ENCODE peak calls at places on chromosomes 13 and 19, in four cellular contexts. M is transverse colon, T is GM12891, B is sigmoid colon. U is an unnamed sample.

GRCh38 chr13:33509642-33510229 is 224.2 kb upstream of the STARD13 start:
- DNase-seq in M (no peak), T (no peak), B (peak), U (no peak)

GRCh38 chr13:91017031-91017668 is 330.3 kb upstream of the MIR17HG start:
- DNase-seq in M (no peak), T (peak), B (no peak), U (peak)

GRCh38 chr13:99154064-99154463 is 46.6 kb upstream of the UBAC2 start:
- DNase-seq in T (no peak), M (no peak), B (no peak), U (no peak)

GRCh38 chr19:45676851-45677263 is 8.8 kb downstream of the GIPR start:
- DNase-seq in B (no peak), T (no peak), M (peak), U (peak)

GRCh38 chr19:18437481-18438330 is at the start of gene ISYNA1:
- DNase-seq in B (no peak), T (no peak), M (peak), U (no peak)

GRCh38 chr19:46901701-46902401 is 41.1 kb downstream of the ARHGAP35 start:
- DNase-seq in T (no peak), M (no peak), B (no peak), U (no peak)

GRCh38 chr13:20394506-20394905 is 131.2 kb downstream of the CRYL1 start:
- DNase-seq in M (no peak), T (no peak), B (no peak), U (no peak)

GRCh38 chr13:89455741-89456140 is 1784.6 kb downstream of the SLITRK5 start:
- DNase-seq in T (no peak), M (no peak), B (no peak), U (no peak)

GRCh38 chr19:10288662-10289166 is 1.0 kb upstream of the ICAM5 start:
- DNase-seq in T (no peak), B (no peak), M (peak), U (no peak)

GRCh38 chr19:34481861-34482379 is 362 bp downstream of the WTIP start:
- DNase-seq in M (no peak), B (no peak), T (no peak), U (no peak)

GRCh38 chr19:30131246-30131645 is 189.2 kb downstream of the URI1 start:
- DNase-seq in M (no peak), B (no peak), T (no peak), U (no peak)

GRCh38 chr19:33394723-33395560 is 21.4 kb downstream of the CEBPG start:
- DNase-seq in B (peak), M (no peak), T (no peak), U (peak)

GRCh38 chr13:94411747-94412146 is 67.7 kb downstream of the DCT start:
- DNase-seq in B (no peak), M (no peak), T (no peak), U (no peak)

GRCh38 chr19:32373614-32374295 is 28.3 kb downstream of the ZNF507 start:
- DNase-seq in M (peak), B (no peak), T (no peak), U (no peak)

GRCh38 chr19:49843265-49843664 is 7.7 kb upstream of the PTOV1 start:
- DNase-seq in T (no peak), M (no peak), B (no peak), U (no peak)

GRCh38 chr19:1624458-1624857 is 19.2 kb upstream of the UQCR11 start:
- DNase-seq in B (peak), T (peak), M (peak), U (no peak)

GRCh38 chr19:38932425-38933179 is 1.9 kb downstream of the MRPS12 start:
- DNase-seq in B (no peak), M (no peak), T (no peak), U (no peak)

GRCh38 chr19:8821748-8822241 is 10.3 kb downstream of the ZNF558 start:
- DNase-seq in B (no peak), T (no peak), M (no peak), U (no peak)

GRCh38 chr13:39900106-39900750 is 244.8 kb downstream of the COG6 start:
- DNase-seq in T (no peak), M (no peak), B (no peak), U (no peak)

GRCh38 chr13:31749929-31750328 is 10.6 kb downstream of the RXFP2 start:
- DNase-seq in M (no peak), B (no peak), T (no peak), U (no peak)

GRCh38 chr13:67229438-67230242 is 496 bp downstream of the PCDH9 start:
- DNase-seq in T (no peak), B (no peak), M (no peak), U (no peak)

GRCh38 chr19:44626067-44626624 is 12.8 kb downstream of the IGSF23 start:
- DNase-seq in B (no peak), M (no peak), T (no peak), U (no peak)

GRCh38 chr13:37144661-37145060 is 39.2 kb upstream of the CSNK1A1L start:
- DNase-seq in B (no peak), M (no peak), T (no peak), U (no peak)

GRCh38 chr19:38831142-38831605 is 420 bp downstream of the ECH1 start:
- DNase-seq in B (peak), T (no peak), M (peak), U (no peak)

GRCh38 chr13:79491715-79492114 is 10.8 kb downstream of the NDFIP2 start:
- DNase-seq in B (no peak), M (no peak), T (no peak), U (no peak)

GRCh38 chr19:38815059-38816001 is 2.6 kb upstream of the LGALS4 start:
- DNase-seq in T (no peak), M (peak), B (no peak), U (no peak)

GRCh38 chr19:52248256-52248655 is 21.1 kb upstream of the ZNF766 start:
- DNase-seq in T (no peak), B (no peak), M (peak), U (no peak)

GRCh38 chr13:48110930-48111721 is 16.2 kb upstream of the MED4 start:
- DNase-seq in B (no peak), T (no peak), M (no peak), U (no peak)

GRCh38 chr19:55519461-55520311 is 17.2 kb downstream of the SBK2 start:
- DNase-seq in B (no peak), T (no peak), M (no peak), U (no peak)

GRCh38 chr13:50323440-50324070 is 308.3 kb downstream of the KCNRG start:
- DNase-seq in T (no peak), B (no peak), M (no peak), U (no peak)

GRCh38 chr19:12156254-12157058 is at the start of gene ZNF625:
- DNase-seq in T (peak), M (peak), B (peak), U (peak)
- TF ChIP-seq POLR2A in T (no peak), M (no peak), B (no peak), U (peak)

GRCh38 chr19:36528194-36528920 is at the start of gene ZNF260:
- DNase-seq in M (peak), T (peak), B (peak), U (peak)
- TF ChIP-seq POLR2AphosphoS5 in M (peak), T (peak), B (peak), U (peak)

GRCh38 chr13:96397807-96398206 is 307.9 kb downstream of the HS6ST3 start:
- DNase-seq in T (no peak), B (no peak), M (no peak), U (no peak)
- TF ChIP-seq POLR2A in T (no peak), B (no peak), M (no peak), U (no peak)

DNA sequence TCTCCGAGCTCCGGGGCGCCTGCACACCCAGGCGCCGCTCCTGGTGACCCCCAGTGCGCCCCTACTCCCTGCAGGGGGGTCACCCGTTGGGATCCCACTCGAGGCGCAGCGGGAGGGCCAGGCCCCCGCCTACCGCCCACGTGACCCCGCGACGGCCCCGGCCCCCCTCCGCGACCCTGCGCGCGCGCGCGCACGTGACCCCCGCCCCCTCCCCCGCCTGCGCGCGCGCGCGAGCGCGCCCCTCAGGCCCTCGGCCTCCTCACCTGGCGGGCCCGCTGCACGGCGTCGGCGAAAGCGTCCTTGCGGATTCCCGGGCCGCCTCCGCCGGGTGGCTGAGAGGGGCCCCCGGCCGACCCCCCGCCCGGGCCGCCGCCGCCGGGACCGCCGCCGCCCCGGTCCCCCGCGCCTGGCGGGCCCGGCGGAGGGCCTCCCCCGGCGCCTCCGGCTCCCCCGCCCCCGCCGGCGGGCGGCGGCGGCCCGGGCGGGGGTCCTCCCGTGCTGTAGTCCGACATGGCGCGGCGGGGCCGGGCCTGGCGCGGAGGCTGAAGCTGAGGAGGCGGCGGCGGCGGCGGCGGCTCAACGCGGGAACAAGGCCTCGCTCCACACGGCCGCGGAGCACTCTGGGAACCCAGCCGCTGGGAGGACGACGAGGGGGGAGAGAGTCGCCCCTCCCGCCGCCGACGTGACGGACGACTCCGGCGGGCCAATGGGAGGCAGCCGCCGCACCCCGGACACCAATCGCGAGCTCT is at the start of gene KHSRP:
- DNase-seq in B (peak), T (no peak), M (no peak), U (no peak)
- TF ChIP-seq POLR2AphosphoS5 in B (peak), T (no peak), M (peak), U (peak)

GRCh38 chr19:40420766-40421467 is 4.9 kb downstream of the SERTAD1 start:
- DNase-seq in T (no peak), B (peak), M (peak), U (peak)

GRCh38 chr19:40422428-40423226 is 3.2 kb downstream of the SERTAD1 start:
- DNase-seq in M (no peak), T (no peak), B (no peak), U (no peak)

GRCh38 chr19:40419780-40420179 is 6.0 kb downstream of the SERTAD1 start:
- DNase-seq in T (no peak), B (no peak), M (no peak), U (no peak)

GRCh38 chr19:40420451-40420765 is 5.4 kb downstream of the SERTAD1 start:
- DNase-seq in M (no peak), T (no peak), B (no peak), U (no peak)

GRCh38 chr19:40421468-40421778 is 4.4 kb downstream of the SERTAD1 start:
- DNase-seq in T (no peak), M (no peak), B (no peak), U (no peak)
- TF ChIP-seq POLR2A in T (no peak), M (no peak), B (no peak), U (no peak)

DNA sequence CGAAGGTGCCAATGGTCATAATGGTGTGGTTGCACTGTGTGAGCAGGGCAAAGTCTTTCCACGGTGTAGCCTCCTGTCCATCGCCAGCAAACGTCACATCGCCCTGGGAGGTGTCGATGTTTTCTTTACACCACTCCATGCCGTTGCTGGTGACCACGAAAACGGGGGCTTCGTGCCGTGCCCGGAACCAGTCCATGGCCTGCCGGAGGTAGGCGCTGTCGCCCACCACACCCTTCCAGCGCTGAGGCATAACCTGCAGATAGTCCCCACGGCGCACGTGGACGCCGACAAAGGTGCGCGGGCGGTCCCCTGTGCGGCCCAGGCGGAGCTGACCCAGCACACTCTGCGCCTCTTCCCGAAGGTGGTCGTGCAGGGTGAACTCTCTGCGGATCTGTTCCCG is 2.1 kb downstream of the FUT1 start:
- DNase-seq in M (no peak), B (no peak), T (no peak), U (no peak)
- TF ChIP-seq POLR2AphosphoS5 in M (no peak), B (no peak), T (no peak), U (no peak)

GRCh38 chr13:86318424-86318823 is 519.2 kb upstream of the SLITRK6 start:
- DNase-seq in B (no peak), M (no peak), T (no peak), U (no peak)

GRCh38 chr13:86324191-86324590 is 525.0 kb upstream of the SLITRK6 start:
- DNase-seq in M (no peak), B (no peak), T (no peak), U (no peak)
- TF ChIP-seq POLR2A in M (no peak), B (no peak), T (no peak), U (no peak)

GRCh38 chr13:114161028-114161556 is 18.0 kb upstream of the CFAP97D2 start:
- DNase-seq in B (no peak), T (no peak), M (no peak), U (no peak)

GRCh38 chr13:114162533-114162922 is 16.5 kb upstream of the CFAP97D2 start:
- DNase-seq in M (no peak), T (no peak), B (no peak), U (no peak)

GRCh38 chr13:114164681-114165429 is 14.2 kb upstream of the CFAP97D2 start:
- DNase-seq in B (no peak), T (no peak), M (no peak), U (no peak)

GRCh38 chr13:114164027-114164426 is 15.0 kb upstream of the CFAP97D2 start:
- DNase-seq in T (no peak), M (no peak), B (no peak), U (no peak)

DNA sequence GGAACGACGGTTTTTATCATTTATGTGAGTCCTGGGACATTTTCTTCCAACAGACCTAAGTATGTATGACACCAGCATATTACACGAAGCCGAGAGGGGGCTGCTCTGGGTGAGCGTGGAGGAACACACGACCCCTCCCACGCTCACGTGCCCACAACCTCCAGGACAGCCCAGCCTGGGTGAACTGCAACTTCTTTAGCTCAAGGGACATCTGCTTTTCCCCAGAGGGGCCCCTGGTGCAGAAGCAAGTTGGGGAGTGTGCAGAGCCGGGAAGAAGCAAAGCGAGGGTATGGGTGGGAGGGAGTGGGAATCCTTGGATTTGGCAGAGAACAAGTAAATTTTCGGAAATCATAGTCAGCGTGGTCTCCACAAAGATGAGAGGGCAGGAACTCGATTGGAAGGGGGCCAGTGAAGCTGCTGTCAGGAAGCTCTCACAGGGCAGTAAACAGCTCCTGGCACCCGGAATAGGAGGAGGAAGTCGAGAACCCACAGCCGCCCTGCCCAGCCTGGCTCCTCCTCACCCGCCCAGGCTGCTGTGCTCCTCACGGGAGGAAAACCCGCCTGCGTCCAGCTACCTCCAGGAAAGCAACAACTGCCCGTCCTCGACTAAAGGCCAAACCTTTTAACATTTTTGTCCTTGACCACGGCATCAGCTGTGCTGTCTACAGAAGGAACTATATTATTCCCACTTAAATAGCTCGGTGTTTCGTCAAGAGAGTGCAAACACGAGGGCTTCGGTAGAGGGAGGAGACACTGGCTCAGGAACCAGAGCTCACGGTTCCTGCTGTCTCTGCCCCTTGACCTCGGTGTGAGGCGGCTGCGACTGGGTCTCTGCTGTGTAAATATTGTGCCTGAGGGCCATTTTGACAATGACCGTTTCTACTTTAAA is 17.2 kb upstream of the CFAP97D2 start:
- DNase-seq in T (no peak), M (peak), B (no peak), U (no peak)
- TF ChIP-seq POLR2AphosphoS5 in T (no peak), M (no peak), B (no peak), U (no peak)

GRCh38 chr19:37778613-37779138 is 710 bp downstream of the ZNF573 start:
- DNase-seq in T (no peak), B (no peak), M (peak), U (no peak)

DNA sequence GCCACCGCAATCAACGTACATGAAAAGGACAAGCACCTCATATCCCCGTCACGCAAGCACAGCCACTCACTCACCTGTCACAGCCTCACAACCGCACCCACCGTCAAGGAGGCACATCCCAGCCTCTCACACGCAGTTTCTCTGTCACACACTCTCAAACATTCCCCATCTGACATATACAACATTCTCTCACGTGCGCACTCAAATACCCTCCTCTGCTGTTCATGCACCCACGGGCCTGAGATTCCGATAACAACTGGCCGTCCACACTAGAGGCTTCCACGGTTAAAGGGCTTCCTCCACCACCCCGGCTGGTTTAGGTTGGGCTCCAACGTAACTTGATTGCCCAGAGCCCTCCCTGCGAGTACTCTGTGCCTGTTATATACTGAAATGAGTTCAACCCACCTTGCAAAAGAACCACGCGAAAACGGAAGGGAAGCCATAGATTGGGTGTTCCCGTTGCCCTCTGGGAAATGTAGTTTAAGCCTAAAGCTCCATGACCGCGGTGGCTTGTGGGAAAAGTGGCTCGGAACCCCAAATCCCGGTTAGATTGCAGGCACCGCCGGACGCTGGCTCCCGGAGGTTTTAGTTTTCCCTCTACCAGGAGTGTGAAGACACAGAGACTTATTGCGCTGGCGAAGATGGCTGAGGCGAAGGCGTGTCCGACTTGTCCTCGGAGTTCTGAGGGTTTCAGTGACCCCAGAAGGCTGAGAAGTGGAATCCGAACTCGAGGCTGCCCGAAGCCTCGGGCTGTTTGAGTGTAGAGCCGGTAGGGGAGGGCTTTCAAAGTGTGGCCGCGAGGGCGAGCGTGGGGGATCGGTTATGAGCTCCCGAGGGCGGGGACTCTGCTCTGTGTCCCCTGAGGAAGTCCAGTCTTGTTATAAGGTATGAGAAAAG is at the start of gene ZNF573:
- DNase-seq in M (peak), T (peak), B (peak), U (peak)
- TF ChIP-seq POLR2A in M (no peak), T (peak), B (peak), U (peak)

U was measured in GM12892.